ENCODE peak calls at places on chromosomes 1 and 21, in seven cellular contexts. S is HFF-Myc; D is T follicular helper cell; V is DMS 273 treated with DMSO at 0.1 percent for 48 hours; G is activated T-helper 1 cell treated with anti-CD3 and anti-CD28 coated beads, Interleukin-2, amount 50 U/mL, for 16 hours; U is astrocyte of the spinal cord; Q is HTR-8/SVneo. O is an unnamed sample.

GRCh38 chr1:228098323-228098931 is 4.7 kb downstream of the C1orf35 start:
- DNase-seq in S (no peak), D (no peak), V (no peak), G (no peak), U (no peak), Q (no peak), O (no peak)

GRCh38 chr1:60904079-60904852 is 178.1 kb upstream of the NFIA start:
- DNase-seq in S (no peak), D (no peak), V (peak), G (no peak), U (peak), Q (no peak), O (peak)

GRCh38 chr1:11940260-11940921 is 5.9 kb downstream of the PLOD1 start:
- DNase-seq in S (no peak), D (no peak), V (no peak), G (no peak), U (peak), Q (no peak), O (no peak)

GRCh38 chr1:28259935-28260802 is 851 bp downstream of the SESN2 start:
- DNase-seq in S (peak), D (no peak), V (no peak), G (no peak), U (peak), Q (peak), O (no peak)

GRCh38 chr1:147077936-147078605 is 94.2 kb downstream of the PRKAB2 start:
- DNase-seq in S (no peak), D (no peak), V (no peak), G (no peak), U (no peak), Q (no peak), O (no peak)

GRCh38 chr1:93700532-93701469 is 19.2 kb upstream of the BCAR3 start:
- DNase-seq in S (no peak), D (no peak), V (no peak), G (no peak), U (peak), Q (no peak), O (no peak)

GRCh38 chr1:156530006-156530405 is 29.4 kb upstream of the MEF2D start:
- DNase-seq in S (no peak), D (no peak), V (no peak), G (no peak), U (no peak), Q (no peak), O (no peak)

GRCh38 chr1:197065549-197065948 is 1.5 kb downstream of the F13B start:
- DNase-seq in S (no peak), D (no peak), V (no peak), G (no peak), U (peak), Q (no peak), O (no peak)

GRCh38 chr21:15706686-15707085 is 23.1 kb upstream of the USP25 start:
- DNase-seq in S (peak), D (no peak), V (no peak), G (no peak), U (peak), Q (peak), O (no peak)